ENCODE peak calls at places on chromosomes 7 and 10, in nine cellular contexts. One of them, this sample, is unnamed.

GRCh38 chr7:150322114-150322832 is 882 bp upstream of the LRRC61 start:
- DNase-seq in ovary: no peak
- DNase-seq in IMR-90: no peak
- DNase-seq in endothelial cell of umbilical vein: no peak
- DNase-seq in lower leg skin: peak
- DNase-seq in thyroid gland: no peak
- DNase-seq in uterus: no peak
- DNase-seq in tibial nerve: no peak
- DNase-seq in transverse colon: no peak
- DNase-seq in this sample: no peak

GRCh38 chr7:16743207-16743606 is 10.3 kb upstream of the TSPAN13 start:
- DNase-seq in endothelial cell of umbilical vein: peak
- DNase-seq in thyroid gland: no peak
- DNase-seq in tibial nerve: no peak
- DNase-seq in IMR-90: peak
- DNase-seq in transverse colon: no peak
- DNase-seq in ovary: no peak
- DNase-seq in lower leg skin: no peak
- DNase-seq in uterus: no peak
- DNase-seq in this sample: no peak

GRCh38 chr7:44231088-44231487 is 30.3 kb downstream of the YKT6 start:
- DNase-seq in thyroid gland: no peak
- DNase-seq in uterus: no peak
- DNase-seq in IMR-90: no peak
- DNase-seq in endothelial cell of umbilical vein: no peak
- DNase-seq in transverse colon: no peak
- DNase-seq in tibial nerve: no peak
- DNase-seq in ovary: no peak
- DNase-seq in lower leg skin: no peak
- DNase-seq in this sample: no peak

GRCh38 chr10:58464956-58465355 is 47.7 kb upstream of the BICC1 start:
- DNase-seq in lower leg skin: no peak
- DNase-seq in tibial nerve: no peak
- DNase-seq in transverse colon: no peak
- DNase-seq in ovary: no peak
- DNase-seq in uterus: no peak
- DNase-seq in endothelial cell of umbilical vein: no peak
- DNase-seq in thyroid gland: no peak
- DNase-seq in IMR-90: no peak
- DNase-seq in this sample: no peak

GRCh38 chr10:125172694-125173093 is 12.3 kb upstream of the CTBP2 start:
- DNase-seq in lower leg skin: peak
- DNase-seq in endothelial cell of umbilical vein: no peak
- DNase-seq in thyroid gland: no peak
- DNase-seq in tibial nerve: no peak
- DNase-seq in transverse colon: no peak
- DNase-seq in ovary: no peak
- DNase-seq in IMR-90: no peak
- DNase-seq in uterus: no peak
- DNase-seq in this sample: no peak

GRCh38 chr10:63700209-63700934 is 179.2 kb downstream of the REEP3 start:
- DNase-seq in tibial nerve: peak
- DNase-seq in lower leg skin: no peak
- DNase-seq in endothelial cell of umbilical vein: peak
- DNase-seq in transverse colon: no peak
- DNase-seq in ovary: no peak
- DNase-seq in IMR-90: peak
- DNase-seq in thyroid gland: no peak
- DNase-seq in uterus: peak
- DNase-seq in this sample: no peak

GRCh38 chr10:57362811-57363210 is 904.9 kb downstream of the IPMK start:
- DNase-seq in uterus: no peak
- DNase-seq in lower leg skin: no peak
- DNase-seq in transverse colon: no peak
- DNase-seq in endothelial cell of umbilical vein: no peak
- DNase-seq in ovary: no peak
- DNase-seq in tibial nerve: no peak
- DNase-seq in IMR-90: no peak
- DNase-seq in thyroid gland: no peak
- DNase-seq in this sample: no peak

GRCh38 chr7:130489140-130489967 is 2.5 kb upstream of the MEST start:
- DNase-seq in IMR-90: peak
- DNase-seq in transverse colon: no peak
- DNase-seq in lower leg skin: no peak
- DNase-seq in uterus: no peak
- DNase-seq in tibial nerve: no peak
- DNase-seq in endothelial cell of umbilical vein: peak
- DNase-seq in thyroid gland: no peak
- DNase-seq in ovary: no peak
- DNase-seq in this sample: no peak

GRCh38 chr7:286278-286677 is 3.7 kb upstream of the FOXL3 start:
- DNase-seq in endothelial cell of umbilical vein: no peak
- DNase-seq in IMR-90: no peak
- DNase-seq in uterus: no peak
- DNase-seq in lower leg skin: no peak
- DNase-seq in ovary: no peak
- DNase-seq in tibial nerve: no peak
- DNase-seq in transverse colon: no peak
- DNase-seq in thyroid gland: no peak
- DNase-seq in this sample: no peak

GRCh38 chr7:48528689-48529088 is 357.4 kb downstream of the ABCA13 start:
- DNase-seq in ovary: no peak
- DNase-seq in lower leg skin: no peak
- DNase-seq in transverse colon: no peak
- DNase-seq in tibial nerve: no peak
- DNase-seq in thyroid gland: no peak
- DNase-seq in endothelial cell of umbilical vein: no peak
- DNase-seq in IMR-90: no peak
- DNase-seq in uterus: no peak
- DNase-seq in this sample: no peak

GRCh38 chr7:157192861-157193260 is 54.1 kb downstream of the UBE3C start:
- DNase-seq in lower leg skin: no peak
- DNase-seq in ovary: no peak
- DNase-seq in uterus: no peak
- DNase-seq in tibial nerve: no peak
- DNase-seq in IMR-90: no peak
- DNase-seq in thyroid gland: no peak
- DNase-seq in transverse colon: no peak
- DNase-seq in endothelial cell of umbilical vein: no peak
- DNase-seq in this sample: no peak

GRCh38 chr7:24882989-24883631 is 96.9 kb downstream of the OSBPL3 start:
- DNase-seq in thyroid gland: peak
- DNase-seq in tibial nerve: peak
- DNase-seq in IMR-90: peak
- DNase-seq in endothelial cell of umbilical vein: peak
- DNase-seq in ovary: no peak
- DNase-seq in transverse colon: no peak
- DNase-seq in uterus: peak
- DNase-seq in lower leg skin: no peak
- DNase-seq in this sample: no peak

GRCh38 chr7:102153586-102153948 is 133.1 kb upstream of the SH2B2 start:
- DNase-seq in uterus: no peak
- DNase-seq in endothelial cell of umbilical vein: no peak
- DNase-seq in lower leg skin: no peak
- DNase-seq in transverse colon: no peak
- DNase-seq in ovary: no peak
- DNase-seq in tibial nerve: no peak
- DNase-seq in thyroid gland: no peak
- DNase-seq in IMR-90: no peak
- DNase-seq in this sample: no peak

GRCh38 chr7:102150266-102150665 is 136.4 kb upstream of the SH2B2 start:
- DNase-seq in IMR-90: no peak
- DNase-seq in thyroid gland: no peak
- DNase-seq in endothelial cell of umbilical vein: no peak
- DNase-seq in ovary: no peak
- DNase-seq in lower leg skin: no peak
- DNase-seq in uterus: no peak
- DNase-seq in tibial nerve: no peak
- DNase-seq in transverse colon: no peak
- DNase-seq in this sample: no peak

GRCh38 chr7:102155821-102156441 is 130.7 kb upstream of the SH2B2 start:
- DNase-seq in transverse colon: no peak
- DNase-seq in IMR-90: no peak
- DNase-seq in endothelial cell of umbilical vein: no peak
- DNase-seq in lower leg skin: no peak
- DNase-seq in tibial nerve: no peak
- DNase-seq in uterus: no peak
- DNase-seq in thyroid gland: no peak
- DNase-seq in ovary: peak
- DNase-seq in this sample: no peak

GRCh38 chr7:102154425-102154824 is 132.2 kb upstream of the SH2B2 start:
- DNase-seq in thyroid gland: no peak
- DNase-seq in ovary: no peak
- DNase-seq in uterus: no peak
- DNase-seq in tibial nerve: no peak
- DNase-seq in lower leg skin: no peak
- DNase-seq in IMR-90: no peak
- DNase-seq in endothelial cell of umbilical vein: no peak
- DNase-seq in transverse colon: no peak
- DNase-seq in this sample: no peak

DNA sequence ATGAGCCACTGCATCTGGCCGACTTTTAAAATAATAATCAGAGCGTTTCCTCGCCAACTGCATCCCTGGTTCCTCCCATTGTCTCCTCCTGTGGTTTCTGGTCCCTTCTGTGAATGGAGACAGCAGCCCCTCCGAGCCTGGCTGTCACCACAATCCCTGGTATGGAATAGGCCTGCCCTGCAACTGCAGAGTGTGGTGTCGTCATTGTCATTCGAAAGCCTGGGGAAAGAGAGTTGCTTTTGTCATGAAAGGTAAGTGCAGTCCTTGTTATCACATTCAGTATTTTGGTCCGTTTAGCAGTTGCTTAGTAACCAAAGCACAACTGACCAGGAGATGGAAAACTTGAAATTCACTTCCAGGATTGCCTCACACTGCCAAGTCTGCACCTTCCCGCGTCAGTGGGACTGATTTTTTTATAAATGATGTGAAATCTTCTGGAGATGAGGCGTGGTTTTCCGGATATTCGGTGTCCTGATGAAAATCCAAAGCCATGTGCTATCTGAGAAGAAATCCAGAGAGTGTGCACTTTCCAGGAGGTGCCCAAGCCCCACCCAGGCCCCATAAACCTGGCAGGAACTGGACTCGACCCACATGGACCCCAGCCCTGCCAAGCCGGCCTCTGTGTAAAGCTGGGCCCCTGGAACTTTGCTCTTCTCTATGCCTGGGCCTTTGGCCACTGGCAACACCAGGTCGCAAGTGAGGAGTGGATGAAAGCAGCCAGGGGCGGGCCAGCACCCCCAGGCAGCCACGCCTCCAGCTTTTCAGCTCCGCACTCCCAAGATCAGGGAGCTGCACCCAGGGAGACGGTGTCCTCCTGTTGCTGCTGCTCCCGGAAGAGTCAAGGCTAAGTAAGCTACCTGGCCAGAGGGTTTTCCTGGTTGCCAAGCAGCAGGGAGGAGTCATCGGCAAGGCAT is 133.7 kb upstream of the SH2B2 start:
- DNase-seq in uterus: peak
- DNase-seq in tibial nerve: no peak
- DNase-seq in thyroid gland: peak
- DNase-seq in transverse colon: no peak
- DNase-seq in endothelial cell of umbilical vein: peak
- DNase-seq in IMR-90: peak
- DNase-seq in ovary: no peak
- DNase-seq in lower leg skin: no peak
- DNase-seq in this sample: no peak
- TF ChIP-seq POLR2A in uterus: no peak
- TF ChIP-seq POLR2A in tibial nerve: no peak
- TF ChIP-seq POLR2A in thyroid gland: no peak
- TF ChIP-seq POLR2A in transverse colon: no peak
- TF ChIP-seq POLR2A in endothelial cell of umbilical vein: no peak
- TF ChIP-seq POLR2A in IMR-90: no peak
- TF ChIP-seq POLR2A in ovary: no peak
- TF ChIP-seq POLR2A in lower leg skin: no peak
- TF ChIP-seq POLR2A in this sample: no peak

DNA sequence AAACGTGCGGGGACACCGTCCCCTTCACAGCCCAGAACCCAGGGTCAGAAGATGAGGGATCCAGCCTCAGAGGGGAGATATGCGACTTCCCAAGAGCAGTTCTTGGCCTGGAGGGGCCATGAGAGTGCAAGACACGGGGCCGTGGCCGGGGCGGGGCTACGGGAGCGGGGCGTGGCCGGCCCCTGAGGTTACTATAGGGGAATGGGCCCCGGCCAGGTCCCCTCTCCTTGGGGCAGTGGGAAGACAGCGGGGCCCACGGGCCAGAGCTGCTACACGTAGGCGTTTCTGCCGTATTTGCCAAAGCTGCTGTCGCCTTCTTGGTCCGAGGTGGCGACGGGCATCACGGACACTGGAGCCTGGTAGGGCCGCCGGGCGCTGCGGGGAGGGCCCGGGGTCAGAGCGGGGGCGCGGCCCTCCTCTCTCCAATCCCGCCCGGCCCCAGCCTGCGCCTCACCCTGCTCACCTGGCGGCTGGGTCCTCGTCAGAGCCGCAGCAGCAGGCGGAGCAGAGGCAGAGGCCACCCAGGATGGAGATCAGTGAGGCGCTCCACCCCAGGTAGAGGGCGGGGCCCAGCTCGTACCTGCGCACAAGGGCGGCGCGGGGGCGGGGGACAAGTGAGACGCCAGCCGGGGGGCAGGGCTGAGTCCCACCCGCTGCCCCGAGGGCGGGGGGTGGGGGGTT is 5.3 kb downstream of the CLDN15 start:
- DNase-seq in tibial nerve: no peak
- DNase-seq in lower leg skin: peak
- DNase-seq in uterus: no peak
- DNase-seq in transverse colon: peak
- DNase-seq in thyroid gland: peak
- DNase-seq in endothelial cell of umbilical vein: peak
- DNase-seq in IMR-90: no peak
- DNase-seq in ovary: no peak
- DNase-seq in this sample: no peak
- TF ChIP-seq POLR2A in tibial nerve: no peak
- TF ChIP-seq POLR2A in lower leg skin: no peak
- TF ChIP-seq POLR2A in uterus: no peak
- TF ChIP-seq POLR2A in transverse colon: peak
- TF ChIP-seq POLR2A in thyroid gland: peak
- TF ChIP-seq POLR2A in endothelial cell of umbilical vein: no peak
- TF ChIP-seq POLR2A in IMR-90: no peak
- TF ChIP-seq POLR2A in ovary: no peak
- TF ChIP-seq POLR2A in this sample: no peak

DNA sequence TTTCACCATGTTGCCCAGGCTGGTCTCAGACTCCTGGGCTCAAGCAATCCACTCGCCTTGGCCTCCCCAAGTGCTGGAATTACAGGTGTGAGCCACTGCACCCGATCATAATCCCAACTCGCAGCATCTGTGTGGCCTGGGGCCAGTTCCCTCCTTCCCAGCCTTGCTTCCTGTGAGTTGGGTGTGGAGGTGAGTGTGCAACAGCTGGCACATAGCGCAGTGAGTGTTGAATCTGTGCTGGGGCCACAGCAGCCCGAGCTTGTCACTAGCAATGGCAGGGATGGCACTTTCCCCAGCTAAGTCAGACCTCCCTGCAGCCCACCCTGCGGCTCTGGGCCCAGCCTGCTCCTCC is 12.2 kb downstream of the TMEM184A start:
- DNase-seq in endothelial cell of umbilical vein: no peak
- DNase-seq in thyroid gland: no peak
- DNase-seq in ovary: no peak
- DNase-seq in tibial nerve: no peak
- DNase-seq in lower leg skin: no peak
- DNase-seq in uterus: no peak
- DNase-seq in transverse colon: no peak
- DNase-seq in IMR-90: no peak
- DNase-seq in this sample: no peak
- TF ChIP-seq POLR2A in endothelial cell of umbilical vein: no peak
- TF ChIP-seq POLR2A in thyroid gland: no peak
- TF ChIP-seq POLR2A in ovary: no peak
- TF ChIP-seq POLR2A in tibial nerve: no peak
- TF ChIP-seq POLR2A in lower leg skin: no peak
- TF ChIP-seq POLR2A in uterus: no peak
- TF ChIP-seq POLR2A in transverse colon: no peak
- TF ChIP-seq POLR2A in IMR-90: no peak
- TF ChIP-seq POLR2A in this sample: no peak

GRCh38 chr10:70664702-70665195 is 7.6 kb upstream of the ADAMTS14 start:
- DNase-seq in ovary: no peak
- DNase-seq in tibial nerve: peak
- DNase-seq in endothelial cell of umbilical vein: no peak
- DNase-seq in IMR-90: peak
- DNase-seq in lower leg skin: peak
- DNase-seq in thyroid gland: no peak
- DNase-seq in transverse colon: no peak
- DNase-seq in uterus: no peak
- DNase-seq in this sample: no peak
- TF ChIP-seq POLR2A in ovary: no peak
- TF ChIP-seq POLR2A in tibial nerve: no peak
- TF ChIP-seq POLR2A in endothelial cell of umbilical vein: no peak
- TF ChIP-seq POLR2A in IMR-90: no peak
- TF ChIP-seq POLR2A in lower leg skin: no peak
- TF ChIP-seq POLR2A in thyroid gland: no peak
- TF ChIP-seq POLR2A in transverse colon: no peak
- TF ChIP-seq POLR2A in uterus: no peak
- TF ChIP-seq POLR2A in this sample: no peak

This sample was measured in breast epithelium.